ENCODE peak calls at places on chromosomes 5 and 9, in seven cellular contexts. Z, M, U, I, A, P and X are unnamed samples.

GRCh38 chr5:90050135-90050534 is 359.4 kb downstream of the CETN3 start:
- DNase-seq in Z (no peak), M (no peak), U (no peak), I (no peak), A (no peak), P (no peak), X (no peak)

GRCh38 chr9:4857163-4857562 is 64.4 kb downstream of the RCL1 start:
- DNase-seq in Z (no peak), M (no peak), U (no peak), I (no peak), A (no peak), P (no peak), X (no peak)

GRCh38 chr9:123246534-123246933 is 21.9 kb downstream of the STRBP start:
- DNase-seq in Z (peak), M (no peak), U (no peak), I (no peak), A (no peak), P (no peak), X (no peak)

GRCh38 chr5:92081958-92082712 is 699.0 kb upstream of the ARRDC3 start:
- DNase-seq in Z (no peak), M (no peak), U (no peak), I (no peak), A (no peak), P (no peak), X (no peak)

GRCh38 chr5:83450183-83450839 is 21.2 kb upstream of the VCAN start:
- DNase-seq in Z (no peak), M (no peak), U (no peak), I (no peak), A (no peak), P (no peak), X (no peak)

GRCh38 chr9:27457445-27457844 is 66.6 kb upstream of the IFNK start:
- DNase-seq in Z (no peak), M (no peak), U (no peak), I (no peak), A (no peak), P (no peak), X (no peak)

GRCh38 chr9:96222132-96222531 is 79.8 kb downstream of the HSD17B3 start:
- DNase-seq in Z (no peak), M (no peak), U (no peak), I (no peak), A (no peak), P (no peak), X (peak)

GRCh38 chr5:122089096-122089495 is 11.0 kb upstream of the LOX start:
- DNase-seq in Z (peak), M (no peak), U (no peak), I (no peak), A (no peak), P (no peak), X (no peak)

GRCh38 chr5:132032156-132032555 is 20.7 kb upstream of the ACSL6 start:
- DNase-seq in Z (no peak), M (no peak), U (no peak), I (no peak), A (no peak), P (no peak), X (no peak)

GRCh38 chr9:23826120-23826629 is at the start of gene ELAVL2:
- DNase-seq in Z (peak), M (peak), U (peak), I (no peak), A (peak), P (peak), X (peak)

GRCh38 chr5:6829150-6829784 is 116.0 kb downstream of the TENT4A start:
- DNase-seq in Z (no peak), M (no peak), U (no peak), I (no peak), A (no peak), P (no peak), X (no peak)

GRCh38 chr9:132059351-132059750 is 20.3 kb downstream of the MED27 start:
- DNase-seq in Z (no peak), M (no peak), U (no peak), I (no peak), A (no peak), P (no peak), X (no peak)

GRCh38 chr5:11390369-11390768 is 513.9 kb downstream of the CTNND2 start:
- DNase-seq in Z (peak), M (no peak), U (no peak), I (no peak), A (no peak), P (no peak), X (no peak)

GRCh38 chr5:40678021-40678939 is 1.4 kb upstream of the PTGER4 start:
- DNase-seq in Z (no peak), M (no peak), U (no peak), I (no peak), A (no peak), P (no peak), X (no peak)

GRCh38 chr5:79133657-79134451 is 22.2 kb downstream of the BHMT start:
- DNase-seq in Z (peak), M (peak), U (no peak), I (peak), A (peak), P (peak), X (peak)

GRCh38 chr9:93148721-93149120 is 14.7 kb upstream of the NINJ1 start:
- DNase-seq in Z (no peak), M (no peak), U (no peak), I (no peak), A (no peak), P (no peak), X (no peak)

GRCh38 chr9:13607746-13608445 is 328.4 kb upstream of the MPDZ start:
- DNase-seq in Z (no peak), M (no peak), U (no peak), I (no peak), A (no peak), P (no peak), X (peak)

GRCh38 chr9:4984171-4984570 is 901 bp upstream of the JAK2 start:
- DNase-seq in Z (peak), M (no peak), U (no peak), I (peak), A (no peak), P (no peak), X (no peak)

GRCh38 chr9:129885018-129885669 is 49.9 kb downstream of the USP20 start:
- DNase-seq in Z (no peak), M (peak), U (no peak), I (no peak), A (no peak), P (peak), X (peak)

GRCh38 chr5:68409259-68409658 is 193.7 kb downstream of the PIK3R1 start:
- DNase-seq in Z (peak), M (no peak), U (no peak), I (no peak), A (no peak), P (no peak), X (no peak)

GRCh38 chr5:142621227-142621626 is 64.7 kb downstream of the FGF1 start:
- DNase-seq in Z (peak), M (no peak), U (no peak), I (no peak), A (no peak), P (no peak), X (no peak)

GRCh38 chr9:117411547-117411946 is 3.3 kb downstream of the ASTN2 start:
- DNase-seq in Z (no peak), M (no peak), U (peak), I (no peak), A (no peak), P (no peak), X (peak)

GRCh38 chr5:152560508-152561137 is 155.5 kb upstream of the NMUR2 start:
- DNase-seq in Z (peak), M (no peak), U (peak), I (peak), A (no peak), P (peak), X (peak)

GRCh38 chr5:57383093-57383861 is 99.3 kb downstream of the ACTBL2 start:
- DNase-seq in Z (peak), M (no peak), U (no peak), I (peak), A (no peak), P (no peak), X (no peak)

GRCh38 chr5:142388696-142389095 is 63.9 kb upstream of the SPRY4 start:
- DNase-seq in Z (peak), M (no peak), U (no peak), I (no peak), A (no peak), P (no peak), X (no peak)

GRCh38 chr9:128276574-128277270 is 646 bp downstream of the SWI5 start:
- DNase-seq in Z (peak), M (no peak), U (no peak), I (no peak), A (no peak), P (no peak), X (peak)

GRCh38 chr9:127698985-127699670 is 7.7 kb upstream of the CFAP157 start:
- DNase-seq in Z (peak), M (peak), U (peak), I (peak), A (peak), P (peak), X (peak)

GRCh38 chr5:14110196-14110595 is 32.9 kb upstream of the TRIO start:
- DNase-seq in Z (no peak), M (no peak), U (no peak), I (no peak), A (no peak), P (no peak), X (no peak)

GRCh38 chr9:17219261-17219660 is 84.4 kb downstream of the CNTLN start:
- DNase-seq in Z (no peak), M (no peak), U (no peak), I (no peak), A (no peak), P (no peak), X (no peak)

GRCh38 chr9:29214702-29215248 is 1641.5 kb upstream of the C9orf72 start:
- DNase-seq in Z (no peak), M (no peak), U (peak), I (no peak), A (no peak), P (no peak), X (peak)

GRCh38 chr5:156559955-156560354 is 233.0 kb downstream of the SGCD start:
- DNase-seq in Z (no peak), M (no peak), U (no peak), I (no peak), A (no peak), P (no peak), X (no peak)

GRCh38 chr9:88742483-88742882 is 207.5 kb downstream of the NXNL2 start:
- DNase-seq in Z (peak), M (no peak), U (no peak), I (no peak), A (no peak), P (no peak), X (no peak)

GRCh38 chr9:128297221-128297773 is 21.2 kb downstream of the SWI5 start:
- DNase-seq in Z (no peak), M (no peak), U (no peak), I (no peak), A (no peak), P (no peak), X (no peak)

GRCh38 chr9:14902561-14902960 is 7.7 kb downstream of the FREM1 start:
- DNase-seq in Z (no peak), M (no peak), U (no peak), I (no peak), A (no peak), P (no peak), X (no peak)

GRCh38 chr9:18343799-18344198 is 130.2 kb upstream of the ADAMTSL1 start:
- DNase-seq in Z (peak), M (no peak), U (no peak), I (no peak), A (no peak), P (no peak), X (no peak)

GRCh38 chr5:3348576-3349535 is 246.8 kb upstream of the IRX1 start:
- DNase-seq in Z (no peak), M (no peak), U (no peak), I (no peak), A (no peak), P (no peak), X (no peak)

GRCh38 chr5:125695994-125696679 is 727.1 kb upstream of the GRAMD2B start:
- DNase-seq in Z (peak), M (no peak), U (no peak), I (peak), A (no peak), P (no peak), X (no peak)

GRCh38 chr9:3177362-3177761 is 333.5 kb upstream of the PUM3 start:
- DNase-seq in Z (no peak), M (no peak), U (no peak), I (no peak), A (no peak), P (no peak), X (no peak)

GRCh38 chr9:83987402-83987791 is 6.8 kb downstream of the RMI1 start:
- DNase-seq in Z (no peak), M (no peak), U (no peak), I (no peak), A (no peak), P (no peak), X (no peak)

DNA sequence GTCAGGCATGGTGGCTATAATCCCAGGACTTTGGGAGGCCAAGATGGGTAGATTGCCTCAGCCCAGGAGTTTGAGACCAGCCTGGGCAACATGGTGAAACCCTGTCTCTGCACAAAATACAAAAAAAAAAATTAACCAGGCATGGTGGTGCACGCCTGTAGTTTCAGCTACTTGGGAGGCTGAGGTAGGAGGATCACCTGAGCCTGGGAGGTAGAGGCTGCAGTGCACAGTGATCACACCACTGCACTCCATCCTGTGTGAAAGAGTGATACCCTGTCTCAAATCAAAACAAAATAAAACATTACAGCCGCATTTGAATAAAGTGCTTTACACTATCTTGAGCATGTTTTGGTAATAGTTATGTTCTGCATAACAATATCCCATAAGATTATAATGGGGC is 74.0 kb downstream of the IQGAP2 start:
- DNase-seq in Z (no peak), M (no peak), U (no peak), I (no peak), A (no peak), P (no peak), X (no peak)
- H3K4me3 ChIP-seq in Z (no peak), M (no peak), U (no peak), I (no peak), A (no peak), P (no peak), X (no peak)

GRCh38 chr9:112750111-112750766 is at the start of gene SNX30:
- DNase-seq in Z (peak), M (peak), U (peak), I (peak), A (peak), P (peak), X (peak)

GRCh38 chr9:112750767-112751058 is 153 bp downstream of the SNX30 start:
- DNase-seq in Z (no peak), M (no peak), U (no peak), I (no peak), A (no peak), P (no peak), X (no peak)

GRCh38 chr9:112752334-112753110 is 2.0 kb downstream of the SNX30 start:
- DNase-seq in Z (no peak), M (no peak), U (no peak), I (no peak), A (no peak), P (no peak), X (no peak)

GRCh38 chr9:112753725-112754124 is 3.2 kb downstream of the SNX30 start:
- DNase-seq in Z (peak), M (no peak), U (no peak), I (peak), A (no peak), P (no peak), X (no peak)

DNA sequence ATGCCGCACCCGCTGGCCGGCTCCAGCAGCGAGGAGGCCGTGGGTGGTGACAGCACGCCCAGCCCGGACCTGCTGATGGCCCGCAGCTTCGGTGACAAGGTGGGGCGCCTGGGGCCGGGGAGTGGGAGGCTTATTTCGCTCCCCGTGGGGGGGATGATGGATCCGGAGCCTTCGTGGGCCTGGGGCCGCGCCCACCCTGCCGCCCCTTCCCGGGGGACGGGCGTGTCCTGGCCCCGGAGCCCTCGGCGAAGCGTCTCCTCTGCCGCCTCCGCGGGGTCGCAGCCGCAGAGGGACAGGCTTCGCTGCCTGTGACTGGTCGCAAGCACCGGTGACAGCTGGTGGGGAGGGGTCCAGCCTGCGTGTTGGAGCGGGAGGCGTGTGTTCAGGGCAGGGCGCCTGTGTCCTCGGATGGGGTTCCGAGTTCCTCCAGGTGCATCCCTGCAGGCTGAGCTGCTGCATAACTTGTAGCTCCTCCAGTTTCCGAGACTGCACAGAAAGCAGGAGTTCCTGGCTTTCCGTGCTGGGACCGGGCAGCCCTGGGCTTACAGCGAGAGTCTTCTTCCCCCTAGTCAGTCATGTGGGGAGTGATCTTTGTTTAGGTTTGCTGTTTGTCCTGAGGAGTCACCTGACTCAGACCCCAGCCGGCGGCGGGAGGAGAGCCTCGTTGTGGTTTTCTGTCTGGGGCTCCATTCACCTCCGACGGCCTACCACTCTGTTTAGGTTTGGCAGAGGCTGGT is 667 bp downstream of the SNX30 start:
- DNase-seq in Z (peak), M (peak), U (no peak), I (no peak), A (peak), P (peak), X (peak)
- H3K27ac ChIP-seq in Z (peak), M (peak), U (no peak), I (peak), A (peak), P (peak), X (peak)

GRCh38 chr9:20477940-20478620 is 144.2 kb downstream of the MLLT3 start:
- DNase-seq in Z (peak), M (no peak), U (no peak), I (no peak), A (no peak), P (no peak), X (peak)

GRCh38 chr9:20481437-20481836 is 140.9 kb downstream of the MLLT3 start:
- DNase-seq in Z (no peak), M (no peak), U (no peak), I (no peak), A (no peak), P (no peak), X (no peak)

GRCh38 chr9:20478780-20479179 is 143.5 kb downstream of the MLLT3 start:
- DNase-seq in Z (no peak), M (no peak), U (no peak), I (no peak), A (no peak), P (no peak), X (peak)

GRCh38 chr9:20476912-20477311 is 145.4 kb downstream of the MLLT3 start:
- DNase-seq in Z (peak), M (no peak), U (no peak), I (no peak), A (no peak), P (no peak), X (peak)

DNA sequence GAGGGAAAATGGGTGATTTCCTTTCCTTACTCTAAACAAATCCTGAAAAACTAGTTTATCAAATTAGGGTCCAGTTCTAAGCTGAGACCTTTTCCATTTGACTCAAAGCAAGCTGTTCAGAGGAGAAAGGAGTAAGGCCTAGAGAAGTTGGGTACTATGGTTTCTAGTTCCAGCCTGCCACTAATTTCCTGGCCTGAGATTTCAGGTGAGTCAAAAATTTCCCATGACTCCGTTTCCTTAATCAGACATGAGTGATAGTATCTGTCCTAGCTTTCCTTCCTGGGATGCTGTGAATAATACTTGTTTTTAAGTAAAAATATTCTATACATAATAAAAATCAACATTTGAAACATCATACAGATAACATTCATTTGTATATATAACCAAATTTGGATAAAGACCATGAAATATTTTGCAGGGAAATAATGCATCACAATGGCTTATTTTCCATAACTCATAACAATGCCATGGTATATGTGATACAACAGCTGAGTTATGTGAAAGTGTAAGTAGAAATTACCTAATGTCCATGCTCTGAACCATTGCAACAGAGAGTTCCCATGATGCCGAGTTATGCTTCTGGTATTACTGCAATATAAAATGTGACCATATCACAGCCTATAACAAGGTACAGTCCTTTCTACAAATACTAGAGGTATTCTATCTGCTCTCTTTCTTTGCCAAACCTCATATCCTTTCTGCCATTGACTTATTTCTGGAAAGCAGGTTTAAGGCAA is 142.7 kb downstream of the MLLT3 start:
- DNase-seq in Z (no peak), M (no peak), U (no peak), I (no peak), A (no peak), P (no peak), X (no peak)
- H3K4me3 ChIP-seq in Z (no peak), M (no peak), U (no peak), I (no peak), A (no peak), P (no peak), X (no peak)

DNA sequence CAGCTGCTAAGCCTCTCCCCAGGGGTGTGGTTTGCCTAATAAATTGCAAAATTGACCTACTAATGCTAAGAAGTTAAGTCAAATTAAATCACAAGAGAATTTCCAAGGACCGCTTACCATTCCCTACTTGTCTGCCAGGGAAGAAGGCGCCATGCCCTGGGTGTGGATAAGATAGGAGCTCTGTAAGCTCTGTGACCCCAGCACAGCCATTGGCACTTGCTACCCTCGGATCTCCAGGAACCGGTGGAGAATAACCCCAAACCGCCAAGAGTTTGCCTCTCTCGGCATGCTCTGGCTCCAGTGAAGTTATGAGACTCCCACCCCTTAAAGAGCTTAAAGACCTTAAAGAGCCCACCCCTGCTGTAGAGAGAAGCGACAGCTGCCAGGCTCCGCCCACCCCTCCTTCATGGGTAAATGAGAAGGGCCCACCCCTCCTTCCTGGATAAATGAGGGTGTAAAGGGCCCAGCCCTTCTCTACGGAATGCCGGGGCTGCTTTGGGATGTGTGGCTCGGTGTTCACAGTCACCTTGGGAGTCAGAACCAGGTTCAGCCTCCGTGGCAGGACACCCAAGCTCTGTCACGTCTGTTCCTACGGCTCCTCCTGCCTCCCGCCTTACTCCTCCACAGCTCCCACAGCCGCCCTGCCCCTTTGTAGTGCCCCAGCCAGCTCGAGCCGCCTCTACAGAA is 59.1 kb downstream of the NEURL1B start:
- DNase-seq in Z (no peak), M (no peak), U (no peak), I (no peak), A (no peak), P (peak), X (peak)
- H3K27ac ChIP-seq in Z (no peak), M (no peak), U (no peak), I (no peak), A (peak), P (no peak), X (no peak)

GRCh38 chr5:135265497-135266300 is 133.3 kb downstream of the MACROH2A1 start:
- DNase-seq in Z (no peak), M (no peak), U (no peak), I (no peak), A (no peak), P (no peak), X (no peak)
- H3K4me3 ChIP-seq in Z (no peak), M (no peak), U (no peak), I (no peak), A (no peak), P (no peak), X (no peak)